ENCODE peak calls at places on chromosomes 11 and 22, in seven cellular contexts. M is Peyer's patch; C is DND-41; V is CD8-positive, alpha-beta memory T cell; H is tibial nerve; R is right cardiac atrium; G is left ventricle myocardium inferior. O is an unnamed sample.
A peak's percentile ranks its signal among the peaks of the same experiment; 100 is the strongest.

GRCh38 chr11:13376838-13377237 is 86.2 kb downstream of the BTBD10 start:
- DNase-seq in M (no peak), C (no peak), V (no peak), H (no peak), R (peak; percentile 30), G (no peak), O (no peak)

GRCh38 chr11:40190294-40190693 is 1269.2 kb downstream of the LRRC4C start:
- DNase-seq in M (no peak), C (no peak), V (no peak), H (no peak), R (no peak), G (no peak), O (no peak)

GRCh38 chr11:16292167-16292859 is 64.0 kb downstream of the SOX6 start:
- DNase-seq in M (no peak), C (no peak), V (no peak), H (no peak), R (no peak), G (no peak), O (no peak)

GRCh38 chr11:35144103-35144741 is 5.3 kb downstream of the CD44 start:
- DNase-seq in M (peak; percentile 80), C (peak; percentile 77), V (peak; percentile 28), H (no peak), R (no peak), G (no peak), O (peak; percentile 35)

GRCh38 chr11:100674212-100674611 is 12.9 kb upstream of the ARHGAP42 start:
- DNase-seq in M (no peak), C (no peak), V (no peak), H (no peak), R (no peak), G (no peak), O (no peak)

GRCh38 chr11:108551653-108552462 is 41.7 kb downstream of the EXPH5 start:
- DNase-seq in M (no peak), C (no peak), V (no peak), H (no peak), R (no peak), G (no peak), O (no peak)

GRCh38 chr11:112963368-112963955 is 2.2 kb downstream of the NCAM1 start:
- DNase-seq in M (no peak), C (no peak), V (no peak), H (no peak), R (peak; percentile 58), G (no peak), O (no peak)

GRCh38 chr11:92839450-92839849 is 130.0 kb upstream of the MTNR1B start:
- DNase-seq in M (no peak), C (no peak), V (no peak), H (no peak), R (no peak), G (no peak), O (no peak)

GRCh38 chr22:38239101-38239761 is 33.6 kb downstream of the TMEM184B start:
- DNase-seq in M (no peak), C (no peak), V (no peak), H (no peak), R (no peak), G (no peak), O (no peak)

GRCh38 chr11:10092426-10092825 is 201.6 kb downstream of the SBF2 start:
- DNase-seq in M (no peak), C (no peak), V (no peak), H (no peak), R (no peak), G (no peak), O (no peak)

GRCh38 chr11:85903406-85903805 is 48.2 kb downstream of the CCDC83 start:
- DNase-seq in M (no peak), C (no peak), V (no peak), H (no peak), R (no peak), G (no peak), O (no peak)

GRCh38 chr11:1560618-1561251 is 11.3 kb downstream of the DUSP8 start:
- DNase-seq in M (no peak), C (no peak), V (no peak), H (no peak), R (no peak), G (no peak), O (no peak)

DNA sequence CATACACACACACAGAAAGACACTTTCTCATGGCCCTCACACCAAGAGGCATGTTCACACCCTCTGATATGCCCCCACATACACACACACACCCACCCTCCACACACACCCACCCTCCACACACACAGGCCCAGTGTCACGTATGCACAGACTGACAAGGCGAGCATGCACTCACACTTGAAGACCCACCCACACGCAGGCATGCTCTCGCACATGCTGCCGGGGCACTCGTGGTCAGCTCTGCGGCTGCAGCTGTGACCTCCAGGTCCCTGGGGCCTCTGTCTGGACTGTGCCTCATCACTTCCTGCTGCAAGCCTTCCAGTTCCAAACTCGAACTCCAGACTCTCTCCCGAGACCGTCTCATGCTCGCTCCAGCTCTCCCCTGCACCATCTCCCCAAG is 9.6 kb downstream of the DCHS1 start:
- DNase-seq in M (no peak), C (no peak), V (no peak), H (peak; percentile 45), R (peak; percentile 92), G (peak; percentile 85), O (no peak)
- H3K4me3 ChIP-seq in M (no peak overlapping the region), C (no peak overlapping the region), V (peak overlapping the region; percentile 40), H (no peak overlapping the region), R (no peak overlapping the region), G (peak overlapping the region; percentile 29), O (peak overlapping the region; percentile 39)

DNA sequence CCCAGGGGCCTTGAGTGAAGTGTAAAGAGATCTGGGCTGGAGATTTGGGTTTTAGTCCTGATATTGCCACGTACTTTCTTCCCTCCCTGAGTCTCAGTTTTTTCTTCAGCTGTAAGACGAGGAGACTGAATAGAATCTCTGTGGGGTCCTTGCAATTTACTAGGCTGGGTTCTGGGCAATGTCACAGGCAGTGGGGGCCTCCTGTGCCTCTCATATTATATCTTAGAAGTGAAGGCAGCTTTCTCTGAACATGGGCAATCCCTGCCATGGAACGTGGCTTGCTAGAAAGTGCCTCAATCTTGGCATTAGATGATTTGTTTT is 62.0 kb upstream of the PTPRJ start:
- DNase-seq in M (no peak), C (no peak), V (no peak), H (no peak), R (no peak), G (no peak), O (no peak)
- H3K4me3 ChIP-seq in M (no peak overlapping the region), C (no peak overlapping the region), V (no peak overlapping the region), H (no peak overlapping the region), R (no peak overlapping the region), G (peak overlapping the region; percentile 30), O (no peak overlapping the region)

GRCh38 chr11:3952715-3953114 is 97.3 kb downstream of the STIM1 start:
- DNase-seq in M (no peak), C (no peak), V (no peak), H (no peak), R (no peak), G (no peak), O (no peak)

GRCh38 chr11:3947084-3947483 is 91.6 kb downstream of the STIM1 start:
- DNase-seq in M (peak; percentile 71), C (peak; percentile 87), V (peak; percentile 21), H (peak; percentile 39), R (peak; percentile 41), G (no peak), O (peak; percentile 71)

GRCh38 chr11:3946445-3947017 is 91.1 kb downstream of the STIM1 start:
- DNase-seq in M (no peak), C (peak; percentile 46), V (no peak), H (no peak), R (no peak), G (no peak), O (no peak)

GRCh38 chr11:3950996-3951662 is 95.7 kb downstream of the STIM1 start:
- DNase-seq in M (no peak), C (peak; percentile 30), V (no peak), H (no peak), R (no peak), G (no peak), O (no peak)

GRCh38 chr11:3949132-3949531 is 93.7 kb downstream of the STIM1 start:
- DNase-seq in M (peak; percentile 71), C (peak; percentile 75), V (no peak), H (no peak), R (no peak), G (no peak), O (no peak)
- H3K4me3 ChIP-seq in M (no peak overlapping the region), C (peak overlapping the region; percentile 21), V (peak overlapping the region; percentile 1), H (no peak overlapping the region), R (no peak overlapping the region), G (no peak overlapping the region), O (peak overlapping the region; percentile 13)

GRCh38 chr11:31806186-31806943 is 4.8 kb downstream of the PAX6 start:
- DNase-seq in M (no peak), C (no peak), V (no peak), H (peak; percentile 2), R (no peak), G (no peak), O (no peak)
- H3K4me3 ChIP-seq in M (no peak overlapping the region), C (no peak overlapping the region), V (no peak overlapping the region), H (no peak overlapping the region), R (no peak overlapping the region), G (no peak overlapping the region), O (no peak overlapping the region)

GRCh38 chr11:93993747-93994146 is 27.4 kb upstream of the HEPHL1 start:
- DNase-seq in M (no peak), C (no peak), V (no peak), H (no peak), R (no peak), G (no peak), O (no peak)
- H3K4me3 ChIP-seq in M (no peak overlapping the region), C (no peak overlapping the region), V (no peak overlapping the region), H (no peak overlapping the region), R (no peak overlapping the region), G (no peak overlapping the region), O (no peak overlapping the region)

DNA sequence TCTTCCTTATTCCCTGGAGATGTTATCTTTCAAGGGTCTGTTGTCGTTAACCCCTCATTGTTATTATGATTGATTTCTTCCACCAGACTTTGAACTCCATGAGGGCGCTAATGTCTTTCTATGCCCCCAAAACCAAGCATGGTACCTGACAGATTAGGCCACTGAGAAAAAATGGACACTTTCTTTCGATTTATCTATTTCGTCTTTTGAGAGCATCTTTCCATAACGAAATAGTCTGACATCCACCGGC is 641 bp upstream of the PSMA1 start:
- DNase-seq in M (no peak), C (no peak), V (no peak), H (no peak), R (no peak), G (no peak), O (no peak)
- H3K4me3 ChIP-seq in M (peak overlapping the region; percentile 68), C (peak overlapping the region; percentile 88), V (peak overlapping the region; percentile 93), H (peak overlapping the region; percentile 91), R (peak overlapping the region; percentile 98), G (peak overlapping the region; percentile 88), O (peak overlapping the region; percentile 82)

GRCh38 chr22:31631381-31631780 is 30.6 kb downstream of the PISD start:
- DNase-seq in M (no peak), C (no peak), V (no peak), H (no peak), R (peak; percentile 57), G (no peak), O (no peak)
- H3K4me3 ChIP-seq in M (no peak overlapping the region), C (peak overlapping the region; percentile 70), V (no peak overlapping the region), H (peak overlapping the region; percentile 80), R (no peak overlapping the region), G (peak overlapping the region; percentile 93), O (no peak overlapping the region)